ENCODE peak calls at places on chromosomes 2 and 18, in ten cellular contexts. B is sigmoid colon, A is transverse colon, M is stomach, O is HCT116, I is H1, Q is spleen, G is K562, U is upper lobe of left lung, T is prostate gland. X is an unnamed sample.

GRCh38 chr2:98835831-98836385 is 100.1 kb downstream of the CRACDL start:
- DNase-seq in B (no peak), A (no peak), M (no peak), O (no peak), I (no peak), Q (no peak), G (no peak), U (no peak), T (no peak), X (no peak)

GRCh38 chr2:51782874-51783765 is 751.2 kb upstream of the NRXN1 start:
- DNase-seq in B (no peak), A (no peak), M (no peak), O (peak; percentile 29), I (no peak), Q (no peak), G (no peak), U (no peak), T (no peak), X (no peak)

GRCh38 chr2:191295088-191295487 is 49.9 kb downstream of the MYO1B start:
- DNase-seq in B (no peak), A (no peak), M (no peak), O (no peak), I (no peak), Q (no peak), G (no peak), U (no peak), T (no peak), X (no peak)

GRCh38 chr2:7502306-7502705 is 585.1 kb downstream of the RNF144A start:
- DNase-seq in B (no peak), A (no peak), M (no peak), O (no peak), I (no peak), Q (no peak), G (no peak), U (no peak), T (no peak), X (no peak)

GRCh38 chr18:75211002-75211621 is 515 bp downstream of the TSHZ1 start:
- DNase-seq in B (no peak), A (peak; percentile 21), M (no peak), O (no peak), I (no peak), Q (peak; percentile 87), G (peak; percentile 23), U (peak; percentile 87), T (no peak), X (no peak)

GRCh38 chr18:2680216-2680792 is 24.8 kb downstream of the SMCHD1 start:
- DNase-seq in B (no peak), A (no peak), M (no peak), O (no peak), I (no peak), Q (no peak), G (no peak), U (no peak), T (no peak), X (no peak)

GRCh38 chr2:173884403-173884802 is 80.8 kb downstream of the SP3 start:
- DNase-seq in B (peak; percentile 70), A (peak; percentile 54), M (peak; percentile 76), O (peak; percentile 47), I (no peak), Q (peak; percentile 77), G (peak; percentile 57), U (no peak), T (peak; percentile 23), X (peak; percentile 56)

GRCh38 chr2:88038263-88039105 is 17.1 kb downstream of the KRCC1 start:
- DNase-seq in B (no peak), A (no peak), M (no peak), O (no peak), I (no peak), Q (no peak), G (no peak), U (no peak), T (no peak), X (no peak)

GRCh38 chr2:191012845-191013616 is 940 bp downstream of the STAT1 start:
- DNase-seq in B (no peak), A (no peak), M (no peak), O (no peak), I (no peak), Q (no peak), G (no peak), U (no peak), T (no peak), X (no peak)

DNA sequence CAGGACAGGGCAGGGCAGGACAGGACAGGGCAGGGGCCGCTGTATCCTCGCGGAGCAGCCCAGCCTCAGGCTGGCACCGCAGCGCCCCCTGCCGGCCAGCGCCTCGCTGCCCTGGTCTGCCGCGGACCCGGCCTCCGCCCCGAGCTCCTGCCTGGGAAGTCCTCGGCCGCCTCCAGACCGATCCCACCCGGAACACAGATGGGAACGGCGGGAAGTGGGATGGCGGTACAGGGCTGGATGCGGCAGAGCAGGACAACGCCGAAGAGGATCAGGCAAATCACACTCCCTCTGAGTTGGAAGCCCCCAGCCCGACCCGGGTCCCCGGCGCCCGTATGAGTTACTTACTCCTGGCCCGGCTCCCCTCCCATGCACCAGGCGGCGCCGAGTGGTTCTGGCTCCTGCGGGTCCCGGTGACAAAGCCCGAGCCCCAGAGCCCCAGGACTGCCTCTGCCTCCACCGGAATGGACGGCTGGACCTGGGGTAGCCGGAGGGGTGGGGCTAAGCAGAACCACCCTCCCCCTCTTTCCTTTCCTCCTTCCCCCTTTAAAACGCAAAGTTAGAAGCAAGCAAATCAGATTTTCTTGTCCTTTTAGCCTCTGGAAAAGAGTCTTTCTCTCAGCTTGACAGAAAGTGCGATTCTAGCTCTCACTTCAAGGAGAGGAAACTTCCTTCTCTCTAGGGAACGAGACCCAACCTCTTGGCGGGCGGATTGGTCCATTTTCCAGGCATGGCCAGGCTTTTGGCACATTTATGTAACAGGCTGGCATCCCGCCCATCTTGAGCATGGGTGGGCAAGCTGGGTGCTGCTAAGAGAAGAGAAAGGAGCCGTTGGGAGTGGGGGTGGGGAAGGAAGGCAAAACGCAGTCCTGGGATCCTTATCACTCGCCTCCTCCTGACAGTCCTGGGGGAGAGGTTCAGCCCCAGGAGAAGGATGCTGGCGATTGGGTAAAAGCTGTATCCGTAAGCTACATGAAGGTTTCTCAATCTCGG is at the start of gene TP53I3:
- DNase-seq in B (peak; percentile 94), A (peak; percentile 91), M (peak; percentile 92), O (peak; percentile 74), I (peak; percentile 75), Q (peak; percentile 98), G (peak; percentile 90), U (peak; percentile 99), T (peak; percentile 84), X (peak; percentile 87)
- TF ChIP-seq POLR2A in B (peak; percentile 73), A (peak; percentile 93), M (no peak), O (peak; percentile 48), I (peak; percentile 90), Q (no peak), G (peak; percentile 81), U (peak; percentile 71), T (peak; percentile 60), X (peak; percentile 45)

DNA sequence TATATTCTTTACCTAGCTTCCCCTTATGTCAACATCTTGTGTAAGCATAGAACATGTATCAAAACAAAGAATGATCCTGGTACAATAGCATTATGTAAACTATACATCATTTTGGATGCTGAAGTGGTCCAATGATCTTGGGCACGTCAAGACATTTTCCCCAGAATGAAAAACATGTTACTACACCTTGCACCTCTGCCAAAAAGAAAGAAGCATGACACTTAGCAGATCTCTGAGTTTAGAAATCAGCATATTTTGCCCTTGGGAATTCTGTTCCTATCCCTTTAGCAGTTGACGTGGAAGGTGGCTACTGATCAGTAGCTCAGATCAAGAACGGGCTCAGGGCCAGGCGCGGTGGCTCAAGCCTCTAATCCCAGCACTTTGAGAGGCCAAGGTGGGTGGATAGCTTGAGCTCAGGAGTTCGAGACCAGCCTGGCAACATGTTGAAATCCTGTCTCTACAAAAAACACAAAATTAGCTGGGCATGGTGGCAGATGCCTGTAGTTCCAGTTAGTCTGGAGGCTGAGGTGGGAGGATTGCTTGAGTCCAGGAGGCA is 1.7 kb upstream of the LCLAT1 start:
- DNase-seq in B (no peak), A (no peak), M (no peak), O (no peak), I (no peak), Q (no peak), G (no peak), U (peak; percentile 38), T (no peak), X (no peak)
- H3K4me1 ChIP-seq in B (peaks cover 14% of the 10 kb centered on the region), A (peaks cover 35% of the 10 kb centered on the region), M (peaks cover 37% of the 10 kb centered on the region), O (peaks cover 2% of the 10 kb centered on the region), I (peaks cover 3% of the 10 kb centered on the region), Q (peaks cover 20% of the 10 kb centered on the region), G (peaks cover 19% of the 10 kb centered on the region), U (peaks cover 9% of the 10 kb centered on the region), T (no peaks in the 10 kb centered on the region), X (no peaks in the 10 kb centered on the region)

GRCh38 chr2:101435011-101435862 is 39.7 kb downstream of the RFX8 start:
- DNase-seq in B (no peak), A (no peak), M (no peak), O (no peak), I (no peak), Q (no peak), G (no peak), U (peak; percentile 77), T (no peak), X (no peak)
- TF ChIP-seq POLR2AphosphoS5 in B (no peak), A (no peak), M (no peak), O (no peak), I (no peak), Q (peak; percentile 26), G (no peak), U (no peak), T (no peak), X (no peak)

GRCh38 chr2:56208380-56208779 is 24.6 kb downstream of the CCDC85A start:
- DNase-seq in B (no peak), A (no peak), M (no peak), O (no peak), I (no peak), Q (no peak), G (no peak), U (no peak), T (no peak), X (no peak)

GRCh38 chr2:56202722-56203121 is 18.9 kb downstream of the CCDC85A start:
- DNase-seq in B (no peak), A (no peak), M (no peak), O (no peak), I (no peak), Q (no peak), G (no peak), U (no peak), T (no peak), X (no peak)

GRCh38 chr2:56207760-56208159 is 24.0 kb downstream of the CCDC85A start:
- DNase-seq in B (no peak), A (no peak), M (no peak), O (no peak), I (no peak), Q (no peak), G (no peak), U (no peak), T (no peak), X (no peak)

GRCh38 chr2:56206250-56206649 is 22.5 kb downstream of the CCDC85A start:
- DNase-seq in B (no peak), A (no peak), M (no peak), O (no peak), I (no peak), Q (no peak), G (no peak), U (no peak), T (no peak), X (no peak)

DNA sequence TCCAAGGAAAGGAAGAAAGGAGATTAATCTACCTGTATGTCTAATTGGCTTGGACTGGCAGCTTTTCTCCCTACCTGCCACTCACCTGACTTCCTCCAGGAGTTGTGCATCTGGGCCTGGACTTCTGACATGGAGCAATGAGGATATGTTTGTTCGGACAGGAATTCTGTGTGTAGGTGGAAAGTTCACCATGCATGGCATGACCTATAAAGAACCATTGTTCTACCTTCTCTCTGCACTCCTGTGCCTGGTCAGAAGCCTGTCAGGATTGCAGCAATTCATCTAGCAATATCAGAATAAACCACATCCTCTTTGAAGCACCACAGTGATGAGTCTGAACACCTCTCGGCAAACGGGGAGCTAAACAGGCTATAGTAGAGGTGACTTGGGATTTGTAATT is 20.8 kb downstream of the CCDC85A start:
- DNase-seq in B (no peak), A (no peak), M (no peak), O (no peak), I (no peak), Q (no peak), G (no peak), U (no peak), T (no peak), X (no peak)
- TF ChIP-seq POLR2A in B (no peak), A (no peak), M (no peak), O (no peak), I (no peak), Q (no peak), G (no peak), U (no peak), T (no peak), X (no peak)